ENCODE peak calls at places on chromosomes 4 and X, in eight cellular contexts. Z, I, H, W, Y, T, J and S are unnamed samples.

GRCh38 chr4:27638163-27638915 is 777.7 kb downstream of the STIM2 start:
- DNase-seq in I (peak), W (no peak), Z (no peak), J (no peak), H (no peak), T (peak), Y (no peak), S (no peak)

GRCh38 chr4:148881860-148882643 is 439.8 kb upstream of the NR3C2 start:
- DNase-seq in Z (no peak), H (peak), T (no peak), J (no peak), Y (no peak), W (no peak), I (no peak), S (no peak)

GRCh38 chrX:15471016-15471415 is 22.1 kb downstream of the PIR start:
- DNase-seq in J (peak), Z (no peak), Y (peak), W (peak), T (peak), I (peak), H (peak), S (peak)

GRCh38 chr4:61202100-61202637 is 2.0 kb downstream of the ADGRL3 start:
- DNase-seq in J (no peak), H (peak), Y (no peak), Z (no peak), T (no peak), I (no peak), W (no peak), S (no peak)

GRCh38 chrX:72714471-72714916 is 388 bp upstream of the PHKA1 start:
- DNase-seq in T (peak), J (peak), W (peak), I (peak), Y (peak), Z (peak), H (peak), S (peak)

GRCh38 chrX:66833426-66833825 is 194.5 kb upstream of the EDA2R start:
- DNase-seq in Z (no peak), Y (no peak), J (no peak), I (no peak), W (no peak), H (no peak), T (no peak), S (no peak)

GRCh38 chr4:185559913-185560281 is 24.6 kb upstream of the PDLIM3 start:
- DNase-seq in Y (peak), J (peak), H (no peak), I (peak), Z (no peak), T (peak), W (peak), S (peak)

GRCh38 chrX:147174596-147174995 is 360.1 kb upstream of the CXorf51A start:
- DNase-seq in H (no peak), W (no peak), T (no peak), Y (no peak), I (peak), J (no peak), Z (no peak), S (no peak)

GRCh38 chr4:86972997-86973396 is 38.2 kb downstream of the AFF1 start:
- DNase-seq in Y (peak), Z (no peak), T (no peak), H (no peak), I (peak), J (peak), W (peak), S (no peak)

GRCh38 chr4:150280081-150280950 is 202.1 kb downstream of the DCLK2 start:
- DNase-seq in W (peak), J (peak), I (peak), H (peak), Y (peak), T (peak), Z (peak), S (peak)

GRCh38 chrX:34426334-34426733 is 230.8 kb downstream of the TMEM47 start:
- DNase-seq in H (peak), I (peak), W (peak), Z (no peak), J (peak), Y (no peak), T (no peak), S (no peak)

GRCh38 chrX:136936183-136936549 is 55.6 kb upstream of the RBMX start:
- DNase-seq in Y (no peak), I (no peak), J (peak), T (no peak), Z (no peak), W (peak), H (no peak), S (no peak)

GRCh38 chrX:15299945-15300851 is 15.2 kb downstream of the ASB11 start:
- DNase-seq in I (peak), J (peak), T (peak), Y (no peak), Z (no peak), H (peak), W (peak), S (no peak)

GRCh38 chr4:181656748-181657147 is 586.5 kb upstream of the TENM3 start:
- DNase-seq in W (no peak), H (no peak), J (no peak), T (no peak), I (no peak), Z (no peak), Y (no peak), S (no peak)

GRCh38 chr4:155679343-155679742 is 12.7 kb downstream of the GUCY1A1 start:
- DNase-seq in T (peak), H (peak), W (peak), J (peak), Z (no peak), Y (peak), I (peak), S (no peak)

GRCh38 chrX:110588164-110588563 is 207.5 kb downstream of the CHRDL1 start:
- DNase-seq in I (no peak), Z (no peak), H (no peak), J (no peak), T (no peak), W (no peak), Y (no peak), S (no peak)

GRCh38 chr4:7183161-7183560 is 9.2 kb upstream of the SORCS2 start:
- DNase-seq in H (no peak), J (no peak), Z (no peak), Y (no peak), I (no peak), T (no peak), W (no peak), S (no peak)

GRCh38 chr4:123667991-123668390 is 271.4 kb downstream of the SPRY1 start:
- DNase-seq in I (no peak), Z (no peak), J (no peak), W (peak), T (no peak), H (no peak), Y (no peak), S (no peak)

GRCh38 chr4:3013839-3014350 is 50.5 kb downstream of the GRK4 start:
- DNase-seq in W (no peak), Z (no peak), Y (no peak), I (no peak), H (no peak), J (no peak), T (no peak), S (no peak)

GRCh38 chr4:1505511-1506451 is 99.5 kb upstream of the NKX1-1 start:
- DNase-seq in Y (no peak), J (no peak), W (no peak), H (no peak), I (no peak), Z (no peak), T (no peak), S (no peak)

GRCh38 chr4:146900295-146900694 is 45.4 kb downstream of the TTC29 start:
- DNase-seq in T (no peak), Z (no peak), W (no peak), I (no peak), Y (no peak), H (no peak), J (no peak), S (no peak)

GRCh38 chrX:31435592-31435991 is 363.8 kb upstream of the FTHL17 start:
- DNase-seq in I (no peak), Y (no peak), J (peak), H (peak), W (no peak), T (no peak), Z (no peak), S (peak)

GRCh38 chr4:101651778-101652177 is 138.8 kb upstream of the BANK1 start:
- DNase-seq in I (peak), W (no peak), J (no peak), T (no peak), Z (no peak), H (no peak), Y (no peak), S (no peak)

GRCh38 chr4:184251680-184252000 is 34.0 kb upstream of the ENPP6 start:
- DNase-seq in T (no peak), I (no peak), Z (no peak), H (no peak), J (no peak), W (no peak), Y (no peak), S (no peak)

GRCh38 chr4:140774956-140775355 is 18.8 kb upstream of the TBC1D9 start:
- DNase-seq in J (no peak), Z (no peak), W (no peak), H (no peak), T (no peak), Y (no peak), I (no peak), S (no peak)

GRCh38 chr4:53120801-53121200 is 245.1 kb downstream of the SCFD2 start:
- DNase-seq in I (no peak), Y (no peak), H (no peak), J (no peak), W (no peak), T (no peak), Z (no peak), S (no peak)

GRCh38 chrX:12984629-12985303 is 9.9 kb downstream of the TMSB4X start:
- DNase-seq in J (peak), H (no peak), Y (peak), Z (no peak), I (peak), W (peak), T (peak), S (peak)

GRCh38 chrX:11244641-11245040 is 48.6 kb upstream of the AMELX start:
- DNase-seq in T (peak), Y (no peak), Z (no peak), W (peak), I (peak), H (no peak), J (peak), S (no peak)

GRCh38 chrX:152641256-152641875 is 3.7 kb downstream of the GABRQ start:
- DNase-seq in J (no peak), Z (no peak), Y (no peak), I (no peak), W (no peak), H (peak), T (no peak), S (no peak)

GRCh38 chr4:4325321-4325720 is 35.3 kb downstream of the ZBTB49 start:
- DNase-seq in W (no peak), J (no peak), I (no peak), Y (no peak), H (no peak), T (no peak), Z (no peak), S (no peak)

GRCh38 chr4:132982151-132982550 is 166.9 kb upstream of the PCDH10 start:
- DNase-seq in H (no peak), I (no peak), Z (no peak), W (peak), Y (no peak), T (no peak), J (peak), S (peak)

GRCh38 chrX:110399497-110399896 is 40.8 kb downstream of the RTL9 start:
- DNase-seq in J (no peak), Z (no peak), T (no peak), Y (no peak), I (no peak), W (no peak), H (no peak), S (no peak)

GRCh38 chr4:79225360-79225759 is 100.5 kb downstream of the NAA11 start:
- DNase-seq in J (peak), Z (no peak), I (no peak), Y (no peak), T (no peak), W (no peak), H (no peak), S (no peak)

GRCh38 chr4:176587920-176588319 is 204.8 kb downstream of the VEGFC start:
- DNase-seq in Y (no peak), H (no peak), W (peak), T (peak), I (peak), Z (peak), J (peak), S (no peak)

GRCh38 chr4:40525811-40526598 is 103.7 kb downstream of the RBM47 start:
- DNase-seq in W (peak), Y (peak), I (peak), J (peak), T (peak), H (no peak), Z (peak), S (peak)

GRCh38 chr4:72701987-72702819 is 133.2 kb upstream of the ADAMTS3 start:
- DNase-seq in W (peak), J (peak), H (peak), Y (no peak), Z (peak), I (peak), T (peak), S (peak)

GRCh38 chr4:39812500-39812899 is 114.6 kb downstream of the UBE2K start:
- DNase-seq in I (no peak), Z (no peak), W (no peak), H (no peak), Y (no peak), J (no peak), T (no peak), S (no peak)

GRCh38 chr4:15655223-15656037 is at the start of gene FBXL5:
- DNase-seq in Y (peak), T (peak), W (peak), I (peak), J (peak), Z (peak), H (peak), S (peak)
- TF ChIP-seq CTCF in Y (no peak), T (no peak), W (no peak), I (no peak), J (no peak), Z (no peak), H (no peak), S (no peak)

DNA sequence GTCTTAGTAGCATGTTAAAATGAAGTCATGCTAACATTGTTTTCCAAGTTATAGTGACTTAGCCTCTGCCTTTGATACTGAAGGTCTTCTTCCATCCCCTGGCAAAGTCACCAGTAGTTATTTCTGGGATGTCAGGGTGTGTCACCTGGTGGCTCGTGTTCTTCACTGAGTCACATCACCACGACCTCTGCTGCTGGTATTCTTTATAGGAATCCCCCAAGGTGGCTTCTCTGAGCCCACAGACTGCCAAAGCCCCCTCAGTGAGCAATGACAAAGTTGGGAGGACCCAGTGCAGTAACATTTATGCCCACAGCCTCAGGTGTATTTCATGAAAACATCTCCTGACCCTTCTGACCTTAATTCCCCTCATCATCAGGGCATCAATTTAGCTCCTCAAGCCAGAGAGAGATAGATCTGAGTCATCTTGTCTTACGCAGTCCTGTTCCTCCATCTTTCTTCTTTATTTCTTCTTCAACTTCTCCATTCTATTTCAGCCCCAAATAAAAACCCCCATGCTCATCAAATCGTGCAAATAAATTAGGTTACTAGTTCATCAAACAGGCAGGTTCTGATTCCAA is 29.3 kb upstream of the GPRIN3 start:
- DNase-seq in W (no peak), I (no peak), Y (no peak), H (no peak), J (no peak), T (no peak), Z (no peak), S (no peak)
- TF ChIP-seq CTCF in W (no peak), I (no peak), Y (no peak), H (no peak), J (no peak), T (no peak), Z (no peak), S (no peak)

DNA sequence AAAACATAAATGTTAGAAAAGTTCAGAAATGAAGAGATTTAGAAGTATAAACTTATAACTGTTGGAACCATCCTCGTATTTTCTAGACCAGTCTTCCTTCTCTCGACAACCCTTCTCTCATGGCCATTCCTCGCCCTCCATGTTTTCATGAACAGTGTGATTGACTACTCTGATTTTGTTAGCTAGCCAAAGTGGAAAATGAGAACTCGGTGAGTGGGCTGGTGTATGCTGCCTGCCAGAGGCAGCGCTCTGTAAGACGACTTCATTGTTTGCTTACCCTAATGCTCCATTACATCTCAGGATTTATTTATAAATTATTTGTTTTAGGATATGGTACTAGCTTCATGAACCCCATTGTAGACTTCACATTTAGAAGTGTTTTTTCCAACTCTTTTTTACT is 153.0 kb downstream of the CBR4 start:
- DNase-seq in Z (no peak), H (no peak), T (no peak), W (no peak), I (no peak), J (no peak), Y (no peak), S (no peak)
- TF ChIP-seq CTCF in Z (no peak), H (no peak), T (no peak), W (no peak), I (no peak), J (no peak), Y (no peak), S (no peak)

DNA sequence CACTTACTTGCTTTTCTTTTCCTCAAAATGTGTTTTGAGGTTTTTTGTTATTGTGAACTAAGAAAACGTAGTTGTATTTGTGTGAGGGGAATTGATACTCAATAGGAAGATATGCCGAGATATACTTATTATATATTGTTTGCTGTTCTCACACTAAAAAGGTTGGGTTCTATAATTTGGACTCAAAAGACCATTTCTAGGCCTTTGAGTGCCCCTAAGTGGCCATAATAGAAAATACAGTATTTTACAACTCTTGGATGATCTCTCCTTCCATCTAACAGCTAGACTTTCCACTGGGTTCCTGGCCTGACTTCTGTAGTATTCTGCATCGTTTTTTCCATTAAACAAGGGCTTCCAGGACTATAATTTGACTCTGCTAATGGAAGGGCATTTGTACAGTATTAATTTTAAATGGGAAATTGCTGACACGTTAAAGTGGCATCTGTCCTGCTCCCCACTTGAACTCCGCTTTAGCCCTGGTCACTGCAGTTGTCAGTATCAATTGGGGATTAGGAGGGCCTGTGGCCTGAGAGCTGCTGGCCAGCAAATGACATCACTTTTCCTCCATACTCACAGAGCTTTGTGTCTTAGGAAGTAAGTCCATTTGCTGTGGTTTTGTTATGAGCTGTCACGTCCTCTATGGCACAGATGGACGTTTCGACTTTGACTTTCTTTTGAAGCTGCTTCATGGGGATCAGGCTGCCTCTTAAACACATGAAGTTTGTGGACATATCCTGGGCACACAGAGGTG is 176.9 kb downstream of the SLIT2 start:
- DNase-seq in W (peak), T (peak), Z (no peak), Y (no peak), J (peak), H (peak), I (no peak), S (no peak)
- TF ChIP-seq CTCF in W (peak), T (peak), Z (peak), Y (no peak), J (peak), H (peak), I (no peak), S (peak)

DNA sequence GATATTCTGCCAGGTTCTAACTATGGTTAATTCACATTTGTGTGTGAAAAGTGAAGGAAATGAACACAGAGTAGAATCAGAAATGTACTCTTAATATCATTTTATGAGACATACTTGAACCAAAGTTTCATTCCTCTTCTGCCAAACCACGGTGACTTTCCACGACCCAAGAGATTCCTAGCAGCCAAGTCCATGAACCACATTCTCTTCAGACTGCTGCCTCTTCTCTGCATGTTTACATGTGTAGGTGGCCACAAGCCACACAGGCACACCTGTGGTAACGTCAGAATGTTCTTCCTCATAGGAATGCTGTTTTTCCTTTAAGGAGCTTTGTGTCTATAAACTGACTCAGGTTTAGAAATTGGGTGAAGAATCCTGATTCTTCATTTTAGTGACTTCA is 1411.2 kb downstream of the RAPGEF2 start:
- DNase-seq in T (no peak), Y (no peak), W (no peak), Z (no peak), J (no peak), H (no peak), I (peak), S (peak)
- TF ChIP-seq CTCF in T (no peak), Y (no peak), W (no peak), Z (no peak), J (no peak), H (no peak), I (no peak), S (no peak)